ENCODE peak calls at places on chromosome 3, in ten cellular contexts. G is H9; F is stimulated activated CD4-positive, alpha-beta T cell treated with anti-CD3 and anti-CD28 coated beads, Interleukin-2, amount 100 ng/mL, for 24 hours; B is stimulated activated effector memory CD8-positive, alpha-beta T cell treated with anti-CD3 and anti-CD28 coated beads, Interleukin-12 subunit alpha, Interleukin-12 subunit beta, amount 100 ng/mL, for 72 hours; T is effector CD8-positive, alpha-beta T cell; D is astrocyte of the spinal cord; E is naive thymus-derived CD8-positive, alpha-beta T cell; K is head of caudate nucleus; I is heart left ventricle; Z is BE2C. R is an unnamed sample.

GRCh38 chr3:141452045-141452444 is 34.8 kb upstream of the RASA2 start:
- DNase-seq in I (no peak), F (no peak), D (peak; percentile 80), K (no peak), B (no peak), T (peak; percentile 2), G (no peak), Z (peak; percentile 33), E (no peak), R (peak; percentile 76)

GRCh38 chr3:29255854-29256696 is 24.8 kb upstream of the RBMS3 start:
- DNase-seq in D (peak; percentile 44), Z (no peak), B (no peak), G (no peak), E (no peak), K (no peak), F (no peak), T (no peak), I (no peak), R (peak; percentile 57)

GRCh38 chr3:182617511-182617910 is 175.8 kb upstream of the ATP11B start:
- DNase-seq in G (no peak), D (no peak), I (no peak), K (no peak), Z (no peak), T (no peak), B (no peak), E (no peak), F (no peak), R (no peak)

GRCh38 chr3:81684739-81685395 is 76.6 kb downstream of the GBE1 start:
- DNase-seq in Z (no peak), I (no peak), T (no peak), F (no peak), D (peak; percentile 9), E (no peak), K (no peak), B (no peak), G (no peak), R (peak; percentile 59)

GRCh38 chr3:26921054-26921453 is 298.5 kb downstream of the LRRC3B start:
- DNase-seq in E (no peak), F (no peak), G (no peak), K (no peak), Z (no peak), D (no peak), I (no peak), B (no peak), T (no peak), R (no peak)

GRCh38 chr3:10338164-10338470 is 17.2 kb upstream of the SEC13 start:
- DNase-seq in D (no peak), B (no peak), K (no peak), Z (no peak), E (no peak), I (no peak), T (no peak), F (no peak), G (no peak), R (no peak)

GRCh38 chr3:69141313-69141712 is 18.9 kb upstream of the LMOD3 start:
- DNase-seq in E (no peak), B (no peak), Z (no peak), K (no peak), G (no peak), T (no peak), F (no peak), I (no peak), D (no peak), R (no peak)

GRCh38 chr3:33687406-33688010 is 30.5 kb downstream of the CLASP2 start:
- DNase-seq in D (peak; percentile 34), F (no peak), E (no peak), G (no peak), Z (no peak), T (no peak), B (no peak), K (no peak), I (no peak), R (peak; percentile 71)

GRCh38 chr3:102514241-102514640 is 79.4 kb downstream of the ZPLD1 start:
- DNase-seq in K (no peak), E (no peak), I (no peak), F (no peak), D (no peak), B (no peak), Z (no peak), G (no peak), T (no peak), R (no peak)

GRCh38 chr3:184907941-184908649 is 96.1 kb downstream of the VPS8 start:
- DNase-seq in B (no peak), F (no peak), G (peak; percentile 56), T (no peak), E (no peak), D (no peak), I (no peak), Z (peak; percentile 8), K (peak; percentile 44), R (no peak)

GRCh38 chr3:178454714-178455113 is 81.5 kb upstream of the KCNMB2 start:
- DNase-seq in D (peak; percentile 82), T (no peak), Z (no peak), E (no peak), K (no peak), G (no peak), I (peak; percentile 80), F (no peak), B (no peak), R (peak; percentile 43)

GRCh38 chr3:117346878-117347277 is 637.3 kb downstream of the TUSC7 start:
- DNase-seq in B (no peak), G (no peak), I (no peak), D (no peak), F (no peak), K (no peak), Z (no peak), T (no peak), E (no peak), R (no peak)

GRCh38 chr3:113695818-113696645 is at the start of gene USF3:
- DNase-seq in Z (peak; percentile 76), I (peak; percentile 83), G (peak; percentile 75), D (peak; percentile 52), B (peak; percentile 66), T (peak; percentile 80), E (peak; percentile 89), K (peak; percentile 73), F (peak; percentile 84), R (peak; percentile 70)

R was measured in EH.